ENCODE peak calls at places on chromosomes 1 and 21, in nine cellular contexts. F is cardiac muscle cell; N is activated CD8-positive, alpha-beta memory T cell treated with anti-CD3 and anti-CD28 coated beads, Interleukin-2, amount 10 ng/mL, durations not matched to agents 7 days and 5 days; S is heart left ventricle; J is NCI-H226; Q is mucosa of gallbladder; L is left ventricle myocardium inferior; W is sigmoid colon; E is EL. R is an unnamed sample.

GRCh38 chr1:227733751-227734545 is 1.2 kb downstream of the JMJD4 start:
- DNase-seq in F (no peak), N (no peak), S (no peak), J (no peak), Q (no peak), L (no peak), W (no peak), E (no peak), R (peak; percentile 20)

GRCh38 chr1:65554829-65555228 is 134.4 kb downstream of the LEPR start:
- DNase-seq in F (no peak), N (no peak), S (no peak), J (no peak), Q (no peak), L (no peak), W (no peak), E (no peak), R (no peak)

GRCh38 chr21:41802684-41803083 is 35.8 kb upstream of the RIPK4 start:
- DNase-seq in F (peak; percentile 12), N (no peak), S (peak; percentile 82), J (no peak), Q (peak; percentile 69), L (peak; percentile 75), W (peak; percentile 91), E (no peak), R (no peak)

GRCh38 chr1:32351859-32352745 is 10.2 kb downstream of the FAM229A start:
- DNase-seq in F (peak; percentile 60), N (no peak), S (peak; percentile 75), J (no peak), Q (peak; percentile 42), L (peak; percentile 63), W (peak; percentile 86), E (peak; percentile 57), R (peak; percentile 49)

GRCh38 chr1:212291505-212292134 is 6.4 kb downstream of the PPP2R5A start:
- DNase-seq in F (peak; percentile 70), N (no peak), S (no peak), J (no peak), Q (no peak), L (no peak), W (no peak), E (peak; percentile 58), R (peak; percentile 36)

GRCh38 chr1:116033322-116033721 is 57.0 kb downstream of the SLC22A15 start:
- DNase-seq in F (no peak), N (no peak), S (no peak), J (no peak), Q (no peak), L (no peak), W (no peak), E (no peak), R (no peak)

GRCh38 chr1:27086026-27086425 is 68.9 kb downstream of the SLC9A1 start:
- DNase-seq in F (no peak), N (no peak), S (no peak), J (no peak), Q (no peak), L (no peak), W (no peak), E (no peak), R (no peak)

GRCh38 chr21:26686278-26686677 is 113.2 kb upstream of the CYYR1 start:
- DNase-seq in F (peak; percentile 6), N (peak; percentile 42), S (no peak), J (peak; percentile 60), Q (no peak), L (no peak), W (no peak), E (peak; percentile 53), R (peak; percentile 37)

GRCh38 chr21:28776251-28776650 is 216.4 kb downstream of the LTN1 start:
- DNase-seq in F (peak; percentile 68), N (peak; percentile 43), S (no peak), J (peak; percentile 66), Q (no peak), L (no peak), W (no peak), E (peak; percentile 78), R (no peak)

GRCh38 chr1:178973671-178974091 is 52.0 kb upstream of the FAM20B start:
- DNase-seq in F (peak; percentile 27), N (no peak), S (no peak), J (no peak), Q (no peak), L (no peak), W (no peak), E (no peak), R (no peak)

GRCh38 chr1:171251042-171251740 is 2.9 kb downstream of the FMO1 start:
- DNase-seq in F (peak; percentile 35), N (peak; percentile 50), S (no peak), J (no peak), Q (peak; percentile 12), L (no peak), W (no peak), E (peak; percentile 66), R (peak; percentile 15)

GRCh38 chr21:29513535-29513934 is 214.8 kb downstream of the BACH1 start:
- DNase-seq in F (no peak), N (no peak), S (no peak), J (no peak), Q (no peak), L (no peak), W (no peak), E (no peak), R (no peak)

GRCh38 chr1:206470692-206471414 is 577 bp downstream of the IKBKE start:
- DNase-seq in F (peak; percentile 79), N (peak; percentile 86), S (no peak), J (peak; percentile 79), Q (no peak), L (no peak), W (no peak), E (peak; percentile 85), R (peak; percentile 16)

GRCh38 chr1:208520700-208521099 is 276.5 kb upstream of the PLXNA2 start:
- DNase-seq in F (no peak), N (no peak), S (no peak), J (no peak), Q (no peak), L (no peak), W (no peak), E (peak; percentile 31), R (no peak)

GRCh38 chr1:194043984-194044755 is 857.8 kb upstream of the B3GALT2 start:
- DNase-seq in F (peak; percentile 29), N (no peak), S (no peak), J (peak; percentile 14), Q (no peak), L (no peak), W (no peak), E (peak; percentile 23), R (no peak)

GRCh38 chr1:228182296-228183030 is 16.9 kb downstream of the IBA57 start:
- DNase-seq in F (no peak), N (no peak), S (no peak), J (no peak), Q (no peak), L (no peak), W (no peak), E (no peak), R (no peak)